ENCODE peak calls at places on chromosomes 16 and 17, in ten cellular contexts. W is stimulated activated CD8-positive, alpha-beta memory T cell treated with anti-CD3 and anti-CD28 coated beads, Interleukin-2, amount 100 ng/mL, for 48 hours; S is pulmonary artery endothelial cell; Z is NK-92 treated with Interleukin-12 subunit alpha and Interleukin-12 subunit beta, amount 100 ng/mL, for 24 hours; C is NCI-H510A; P is EH; L is Calu3; J is right cardiac atrium; E is cortex of kidney; B is mammary epithelial cell. O is an unnamed sample.

GRCh38 chr17:50961282-50962220 is 95.4 kb upstream of the TOB1 start:
- DNase-seq in W (no peak), S (no peak), Z (no peak), C (no peak), P (no peak), L (no peak), J (no peak), E (no peak), B (no peak), O (no peak)

GRCh38 chr16:87956771-87957279 is 5.6 kb downstream of the BANP start:
- DNase-seq in W (no peak), S (no peak), Z (no peak), C (no peak), P (peak), L (no peak), J (no peak), E (no peak), B (no peak), O (no peak)

GRCh38 chr17:49976163-49976827 is 7.3 kb downstream of the DLX4 start:
- DNase-seq in W (no peak), S (no peak), Z (no peak), C (no peak), P (no peak), L (no peak), J (no peak), E (no peak), B (no peak), O (no peak)

GRCh38 chr16:2985457-2985856 is 5.2 kb upstream of the PKMYT1 start:
- DNase-seq in W (no peak), S (no peak), Z (no peak), C (no peak), P (no peak), L (no peak), J (no peak), E (no peak), B (no peak), O (no peak)

GRCh38 chr17:66764559-66764958 is 70.4 kb upstream of the CACNG5 start:
- DNase-seq in W (no peak), S (no peak), Z (no peak), C (no peak), P (no peak), L (no peak), J (no peak), E (no peak), B (no peak), O (no peak)

GRCh38 chr17:2751482-2751881 is 2.0 kb upstream of the CCDC92B start:
- DNase-seq in W (no peak), S (no peak), Z (no peak), C (no peak), P (no peak), L (no peak), J (no peak), E (no peak), B (no peak), O (no peak)

GRCh38 chr16:28491080-28491969 is 549 bp downstream of the CLN3 start:
- DNase-seq in W (no peak), S (no peak), Z (no peak), C (no peak), P (peak), L (peak), J (peak), E (no peak), B (peak), O (peak)

GRCh38 chr16:27867122-27868110 is 196.1 kb downstream of the GSG1L start:
- DNase-seq in W (peak), S (peak), Z (peak), C (no peak), P (peak), L (peak), J (peak), E (no peak), B (peak), O (peak)

GRCh38 chr16:49463529-49463928 is 89.9 kb downstream of the C16orf78 start:
- DNase-seq in W (peak), S (no peak), Z (peak), C (no peak), P (no peak), L (no peak), J (no peak), E (no peak), B (no peak), O (no peak)

GRCh38 chr17:78502611-78503148 is 74.5 kb downstream of the DNAH17 start:
- DNase-seq in W (no peak), S (no peak), Z (no peak), C (no peak), P (no peak), L (no peak), J (no peak), E (no peak), B (no peak), O (no peak)

GRCh38 chr17:82097187-82097918 is 683 bp downstream of the FASN start:
- DNase-seq in W (peak), S (peak), Z (peak), C (peak), P (peak), L (peak), J (peak), E (no peak), B (peak), O (peak)

GRCh38 chr17:8892338-8892690 is 24.8 kb upstream of the PIK3R6 start:
- DNase-seq in W (no peak), S (no peak), Z (no peak), C (no peak), P (peak), L (no peak), J (no peak), E (no peak), B (no peak), O (no peak)

GRCh38 chr17:79174905-79175856 is 100.6 kb downstream of the ENGASE start:
- DNase-seq in W (no peak), S (no peak), Z (no peak), C (no peak), P (no peak), L (no peak), J (no peak), E (no peak), B (peak), O (no peak)

GRCh38 chr16:23448392-23448791 is 4.6 kb downstream of the COG7 start:
- DNase-seq in W (no peak), S (no peak), Z (no peak), C (no peak), P (no peak), L (peak), J (no peak), E (no peak), B (no peak), O (no peak)

GRCh38 chr16:68279726-68280125 is 15.4 kb downstream of the SLC7A6 start:
- DNase-seq in W (no peak), S (no peak), Z (no peak), C (no peak), P (no peak), L (no peak), J (no peak), E (no peak), B (no peak), O (no peak)

GRCh38 chr16:77531741-77532140 is 96.9 kb upstream of the ADAMTS18 start:
- DNase-seq in W (no peak), S (no peak), Z (no peak), C (no peak), P (peak), L (no peak), J (no peak), E (no peak), B (peak), O (no peak)

GRCh38 chr17:27494192-27495091 is 38.2 kb downstream of the KSR1 start:
- DNase-seq in W (no peak), S (no peak), Z (no peak), C (peak), P (peak), L (peak), J (peak), E (no peak), B (peak), O (peak)

GRCh38 chr16:85027349-85027967 is at the start of gene KIAA0513:
- DNase-seq in W (peak), S (peak), Z (peak), C (peak), P (peak), L (peak), J (peak), E (peak), B (peak), O (peak)

GRCh38 chr17:60049936-60050335 is 28.8 kb downstream of the HEATR6 start:
- DNase-seq in W (no peak), S (no peak), Z (no peak), C (no peak), P (peak), L (no peak), J (no peak), E (no peak), B (no peak), O (no peak)

GRCh38 chr17:29835438-29836351 is 94.3 kb downstream of the SSH2 start:
- DNase-seq in W (no peak), S (no peak), Z (no peak), C (no peak), P (peak), L (peak), J (no peak), E (no peak), B (no peak), O (no peak)

GRCh38 chr16:80663078-80663477 is 122.3 kb downstream of the DYNLRB2 start:
- DNase-seq in W (no peak), S (no peak), Z (no peak), C (no peak), P (no peak), L (no peak), J (no peak), E (no peak), B (no peak), O (no peak)